ENCODE peak calls at places on chromosomes 5 and 9, in four cellular contexts. O, W, I and L are unnamed samples. For H3K4me1, the result is how much of the 10 kb centered on the place peaks cover.

GRCh38 chr5:72246239-72246580 is 73.8 kb downstream of the MRPS27 start:
- DNase-seq in I (no peak), W (no peak), O (no peak), L (no peak)

GRCh38 chr5:128403350-128403749 is 134.7 kb downstream of the FBN2 start:
- DNase-seq in O (no peak), I (no peak), W (no peak), L (no peak)

GRCh38 chr9:117936185-117936758 is 232.1 kb downstream of the TLR4 start:
- DNase-seq in I (no peak), O (no peak), W (no peak), L (no peak)

GRCh38 chr5:75374394-75374814 is 37.4 kb downstream of the HMGCR start:
- DNase-seq in O (no peak), I (no peak), W (no peak), L (no peak)

GRCh38 chr5:141362719-141363118 is 1.2 kb upstream of the PCDHGA5 start:
- DNase-seq in I (no peak), O (no peak), W (no peak), L (no peak)

GRCh38 chr5:106737111-106737510 is 933.6 kb downstream of the EFNA5 start:
- DNase-seq in W (no peak), O (no peak), I (no peak), L (no peak)

GRCh38 chr5:133406208-133406607 is 206.1 kb downstream of the FSTL4 start:
- DNase-seq in I (no peak), W (no peak), O (no peak), L (no peak)

GRCh38 chr5:159762921-159763320 is 153.4 kb upstream of the ADRA1B start:
- DNase-seq in W (no peak), I (no peak), O (no peak), L (no peak)

GRCh38 chr9:102631559-102631958 is 363.6 kb upstream of the CYLC2 start:
- DNase-seq in W (no peak), I (no peak), O (no peak), L (no peak)

GRCh38 chr5:6365977-6366590 is 12.3 kb downstream of the MED10 start:
- DNase-seq in O (no peak), I (no peak), W (no peak), L (no peak)

GRCh38 chr5:2207966-2208544 is 325.3 kb upstream of the IRX4 start:
- DNase-seq in O (no peak), W (peak), I (no peak), L (no peak)

DNA sequence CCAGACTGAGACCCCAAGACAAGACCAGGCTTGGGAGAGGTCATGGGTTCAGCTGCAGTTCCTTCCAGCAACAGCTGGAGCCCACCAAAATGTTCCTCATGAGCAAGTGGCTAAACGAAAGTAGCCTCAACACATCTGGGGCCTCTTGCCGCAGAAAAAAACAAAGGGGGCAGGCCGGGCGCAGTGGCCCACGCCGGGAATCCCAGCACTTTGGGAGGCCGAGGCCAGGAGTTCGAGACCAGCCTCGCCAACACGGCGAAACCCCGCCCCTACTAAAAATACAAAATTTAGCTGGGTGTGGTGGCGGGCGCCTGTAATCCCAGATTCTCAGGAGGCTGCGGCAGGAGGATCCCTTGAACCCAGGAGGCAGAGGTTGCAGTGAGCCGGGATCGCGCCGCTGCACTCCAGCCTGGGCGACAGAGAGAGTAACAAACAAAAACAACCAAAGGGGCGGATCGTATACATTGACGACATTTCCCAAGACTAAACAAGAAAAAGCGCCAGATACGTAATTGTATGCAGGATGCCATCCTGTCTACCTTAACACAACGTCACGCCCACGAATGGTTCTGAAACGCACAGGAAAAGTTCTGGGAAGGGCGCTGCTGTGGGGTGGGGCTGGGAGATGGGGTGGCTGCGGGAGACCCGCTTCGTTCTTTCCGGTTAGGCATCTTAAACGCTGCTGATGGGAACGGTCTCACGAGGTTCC is 1.7 kb downstream of the INPP5E start:
- DNase-seq in W (no peak), O (peak), I (no peak), L (no peak)
- H3K4me1 ChIP-seq in W (under half), O (under half), I (under half), L (under half)

GRCh38 chr5:10475931-10476687 is 34.4 kb downstream of the ROPN1L start:
- DNase-seq in O (no peak), I (no peak), W (no peak), L (no peak)
- H3K4me1 ChIP-seq in O (under half), I (under half), W (under half), L (under half)

GRCh38 chr5:33445808-33446207 is 5.0 kb downstream of the TARS1 start:
- DNase-seq in W (peak), O (no peak), I (no peak), L (no peak)
- H3K4me1 ChIP-seq in W (under half), O (under half), I (under half), L (under half)

DNA sequence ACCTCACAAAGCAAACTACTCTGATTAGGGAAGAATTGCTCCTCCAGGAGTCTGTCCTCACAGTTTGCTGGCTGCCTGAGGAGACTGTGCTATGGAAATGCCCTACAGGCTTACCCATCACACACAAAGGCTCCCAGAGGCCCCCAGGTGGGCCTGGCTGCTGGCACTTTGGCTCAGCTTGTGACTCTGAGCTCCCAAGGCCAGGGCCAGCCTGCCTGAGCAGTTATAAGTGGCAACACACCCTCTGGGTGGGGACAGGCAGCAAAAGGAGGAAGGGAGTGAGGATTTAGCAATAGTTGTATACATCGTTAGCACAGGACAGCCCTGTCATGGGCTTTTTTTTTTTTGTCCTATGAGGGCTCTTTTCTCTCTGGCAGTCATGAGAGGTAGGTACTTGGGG is 103.5 kb downstream of the DAPK1 start:
- DNase-seq in O (no peak), I (no peak), W (peak), L (no peak)
- H3K4me1 ChIP-seq in O (under half), I (under half), W (under half), L (under half)

DNA sequence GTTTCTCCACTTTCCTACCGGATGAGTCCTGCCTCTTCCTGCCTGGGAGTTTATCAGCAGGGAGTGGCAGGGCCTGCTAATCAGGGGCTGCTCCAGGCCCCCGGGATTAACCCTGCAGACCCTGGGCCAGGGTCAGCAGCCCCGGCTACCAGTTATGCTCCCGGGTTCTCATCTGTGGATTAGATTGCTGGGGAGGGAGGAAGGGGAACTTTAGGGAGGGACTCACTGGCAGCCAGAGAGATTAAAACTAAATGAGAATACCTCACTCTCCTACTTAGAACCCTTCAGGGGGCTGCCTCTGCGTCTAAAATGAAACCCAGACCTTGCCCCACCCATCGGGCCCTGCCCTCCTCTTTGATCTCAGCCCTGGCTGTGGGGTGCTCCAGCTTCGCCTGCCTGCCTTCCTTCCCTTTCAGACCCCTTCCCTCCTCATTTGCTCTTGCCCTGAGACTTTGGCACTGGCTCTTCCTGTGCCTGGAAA is 130.5 kb upstream of the HAND1 start:
- DNase-seq in W (peak), I (no peak), O (no peak), L (no peak)
- H3K4me1 ChIP-seq in W (under half), I (under half), O (under half), L (under half)

GRCh38 chr5:99032234-99033013 is 103.6 kb upstream of the CHD1 start:
- DNase-seq in W (peak), O (peak), I (peak), L (no peak)

GRCh38 chr5:99035942-99036341 is 107.1 kb upstream of the CHD1 start:
- DNase-seq in W (no peak), O (no peak), I (no peak), L (no peak)

GRCh38 chr5:99034336-99034735 is 105.5 kb upstream of the CHD1 start:
- DNase-seq in I (no peak), W (no peak), O (peak), L (no peak)

GRCh38 chr5:99030871-99031440 is 102.1 kb upstream of the CHD1 start:
- DNase-seq in O (no peak), I (no peak), W (no peak), L (no peak)

GRCh38 chr5:99033014-99033931 is 104.5 kb upstream of the CHD1 start:
- DNase-seq in O (peak), W (no peak), I (no peak), L (no peak)
- H3K4me1 ChIP-seq in O (under half), W (under half), I (under half), L (under half)

GRCh38 chr9:86945868-86946711 is 1.2 kb downstream of the GAS1 start:
- DNase-seq in I (peak), W (peak), O (peak), L (peak)
- H3K4me1 ChIP-seq in I (under half), W (under half), O (under half), L (under half)

GRCh38 chr5:7395432-7396168 is at the start of gene ADCY2:
- DNase-seq in O (no peak), I (no peak), W (no peak), L (no peak)
- H3K4me1 ChIP-seq in O (under half), I (under half), W (under half), L (under half)